ENCODE peak calls at places on chromosomes 4 and X, in five cellular contexts. N is HepG2, Q is GM12878, A is H1, G is K562. B is an unnamed sample. For H3K36me3, the result is how much of the 10 kb centered on the place peaks cover.

GRCh38 chr4:15956179-15956850 is 6.7 kb downstream of the FGFBP2 start:
- DNase-seq in N (peak), Q (peak), A (no peak), G (peak), B (peak)

GRCh38 chrX:107207089-107207488 is 678 bp downstream of the DNAAF6 start:
- DNase-seq in N (no peak), Q (no peak), A (no peak), G (no peak), B (no peak)

GRCh38 chr4:158122501-158122900 is 50.3 kb downstream of the GASK1B start:
- DNase-seq in N (no peak), Q (no peak), A (no peak), G (no peak), B (no peak)

GRCh38 chrX:46770817-46771163 is 11.9 kb upstream of the SLC9A7 start:
- DNase-seq in N (no peak), Q (no peak), A (no peak), G (no peak), B (no peak)

GRCh38 chr4:151218343-151218742 is 58.6 kb upstream of the PRSS48 start:
- DNase-seq in N (no peak), Q (no peak), A (no peak), G (no peak), B (no peak)

GRCh38 chr4:122224348-122224747 is 72.2 kb downstream of the BLTP1 start:
- DNase-seq in N (no peak), Q (no peak), A (no peak), G (peak), B (peak)

GRCh38 chr4:103032575-103032974 is 13.1 kb upstream of the SLC9B1 start:
- DNase-seq in N (peak), Q (no peak), A (peak), G (peak), B (peak)

GRCh38 chr4:158824425-158825274 is 55.8 kb downstream of the FNIP2 start:
- DNase-seq in N (no peak), Q (no peak), A (no peak), G (no peak), B (no peak)

GRCh38 chr4:173878701-173879100 is 348.7 kb upstream of the HAND2 start:
- DNase-seq in N (no peak), Q (no peak), A (no peak), G (peak), B (no peak)

GRCh38 chrX:48826135-48826875 is at the start of gene ERAS:
- DNase-seq in N (no peak), Q (no peak), A (no peak), G (no peak), B (peak)

GRCh38 chr4:106715825-106716224 is 320.3 kb downstream of the DKK2 start:
- DNase-seq in N (no peak), Q (no peak), A (no peak), G (no peak), B (no peak)

GRCh38 chr4:106594291-106594952 is 225.8 kb upstream of the GIMD1 start:
- DNase-seq in N (no peak), Q (no peak), A (no peak), G (no peak), B (no peak)

GRCh38 chr4:68250151-68250930 is 4.8 kb upstream of the TMPRSS11B start:
- DNase-seq in N (no peak), Q (no peak), A (no peak), G (no peak), B (no peak)

GRCh38 chr4:15173251-15173650 is 171.0 kb downstream of the CPEB2 start:
- DNase-seq in N (no peak), Q (no peak), A (no peak), G (no peak), B (no peak)

GRCh38 chrX:45352588-45352987 is 151.9 kb upstream of the DIPK2B start:
- DNase-seq in N (no peak), Q (no peak), A (no peak), G (no peak), B (no peak)

GRCh38 chrX:20547649-20548051 is 280.9 kb upstream of the RPS6KA3 start:
- DNase-seq in N (peak), Q (no peak), A (no peak), G (no peak), B (no peak)

GRCh38 chr4:113112341-113112978 is 63.0 kb downstream of the ANK2 start:
- DNase-seq in N (no peak), Q (no peak), A (no peak), G (no peak), B (no peak)

GRCh38 chr4:85569730-85570299 is 94.9 kb downstream of the ARHGAP24 start:
- DNase-seq in N (no peak), Q (peak), A (no peak), G (no peak), B (no peak)

GRCh38 chr4:76388160-76388908 is 32.6 kb downstream of the CCDC158 start:
- DNase-seq in N (peak), Q (no peak), A (no peak), G (no peak), B (no peak)

GRCh38 chr4:28518781-28519180 is 1658.1 kb downstream of the STIM2 start:
- DNase-seq in N (no peak), Q (no peak), A (no peak), G (no peak), B (no peak)

GRCh38 chrX:43676960-43677582 is 21.0 kb downstream of the MAOA start:
- DNase-seq in N (peak), Q (no peak), A (no peak), G (no peak), B (peak)

GRCh38 chr4:62399242-62399641 is 1199.1 kb downstream of the ADGRL3 start:
- DNase-seq in N (no peak), Q (no peak), A (no peak), G (no peak), B (peak)

GRCh38 chrX:103254171-103254824 is 657 bp downstream of the TCEAL8 start:
- DNase-seq in N (peak), Q (peak), A (peak), G (peak), B (peak)

GRCh38 chr4:164252286-164252685 is 501.6 kb upstream of the SMIM31 start:
- DNase-seq in N (no peak), Q (no peak), A (peak), G (no peak), B (peak)

GRCh38 chr4:79881407-79881806 is 191.6 kb downstream of the ANTXR2 start:
- DNase-seq in N (no peak), Q (no peak), A (no peak), G (no peak), B (no peak)

GRCh38 chr4:74447636-74448233 is 2.8 kb downstream of the AREG start:
- DNase-seq in N (no peak), Q (no peak), A (no peak), G (no peak), B (no peak)

GRCh38 chr4:159075531-159075932 is 27.3 kb upstream of the RAPGEF2 start:
- DNase-seq in N (no peak), Q (no peak), A (no peak), G (no peak), B (no peak)

GRCh38 chrX:150489359-150490015 is 78.9 kb upstream of the MTM1 start:
- DNase-seq in N (no peak), Q (no peak), A (no peak), G (no peak), B (peak)

GRCh38 chr4:6278801-6279197 is 9.1 kb downstream of the WFS1 start:
- DNase-seq in N (peak), Q (peak), A (no peak), G (peak), B (no peak)

GRCh38 chr4:6128221-6128871 is 72.0 kb downstream of the JAKMIP1 start:
- DNase-seq in N (peak), Q (no peak), A (no peak), G (no peak), B (no peak)

GRCh38 chr4:133320576-133321170 is 171.6 kb downstream of the PCDH10 start:
- DNase-seq in N (peak), Q (no peak), A (no peak), G (peak), B (peak)

GRCh38 chr4:39528056-39528465 is 822 bp upstream of the UGDH start:
- DNase-seq in N (no peak), Q (no peak), A (no peak), G (no peak), B (no peak)

GRCh38 chrX:149631293-149632165 is at the start of gene TMEM185A:
- DNase-seq in N (peak), Q (no peak), A (peak), G (peak), B (peak)

GRCh38 chr4:155708782-155709181 is 42.1 kb downstream of the GUCY1A1 start:
- DNase-seq in N (no peak), Q (no peak), A (no peak), G (no peak), B (no peak)

GRCh38 chr4:110211007-110211769 is 12.8 kb upstream of the ELOVL6 start:
- DNase-seq in N (peak), Q (no peak), A (no peak), G (peak), B (peak)

GRCh38 chr4:57588557-57588956 is 478.4 kb upstream of the IGFBP7 start:
- DNase-seq in N (no peak), Q (no peak), A (no peak), G (no peak), B (no peak)

GRCh38 chr4:25297528-25298242 is 14.9 kb upstream of the ZCCHC4 start:
- DNase-seq in N (no peak), Q (no peak), A (no peak), G (no peak), B (no peak)

GRCh38 chr4:125105561-125105960 is 209.2 kb upstream of the FAT4 start:
- DNase-seq in N (no peak), Q (no peak), A (no peak), G (no peak), B (no peak)

GRCh38 chrX:123738378-123738955 is 5.6 kb upstream of the THOC2 start:
- DNase-seq in N (no peak), Q (no peak), A (no peak), G (no peak), B (no peak)
- TF ChIP-seq CREB1 in N (no peak), Q (no peak), A (no peak), G (no peak), B (no peak)

DNA sequence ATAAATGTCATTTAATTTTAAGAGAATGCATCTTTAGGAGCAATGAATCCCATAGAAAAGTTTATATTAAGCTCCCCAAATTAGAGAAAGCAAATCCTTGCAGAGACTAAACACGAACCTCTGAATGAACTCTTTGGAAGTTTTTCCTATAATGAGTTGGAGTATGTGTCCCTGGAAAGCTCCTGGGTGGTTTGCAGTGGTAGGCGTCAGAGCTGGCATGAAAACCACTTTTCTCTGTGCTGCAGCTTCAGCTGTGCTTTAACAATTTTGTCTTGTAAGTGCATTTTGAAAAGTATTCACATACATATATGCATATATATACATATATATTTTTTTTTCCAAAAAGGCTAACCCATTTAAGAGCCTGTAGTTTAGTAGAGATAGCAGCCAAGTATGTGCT is 148.7 kb upstream of the TBC1D9 start:
- DNase-seq in N (no peak), Q (no peak), A (no peak), G (no peak), B (no peak)
- H3K36me3 ChIP-seq in N (under half), Q (under half), A (under half), G (under half), B (under half)

DNA sequence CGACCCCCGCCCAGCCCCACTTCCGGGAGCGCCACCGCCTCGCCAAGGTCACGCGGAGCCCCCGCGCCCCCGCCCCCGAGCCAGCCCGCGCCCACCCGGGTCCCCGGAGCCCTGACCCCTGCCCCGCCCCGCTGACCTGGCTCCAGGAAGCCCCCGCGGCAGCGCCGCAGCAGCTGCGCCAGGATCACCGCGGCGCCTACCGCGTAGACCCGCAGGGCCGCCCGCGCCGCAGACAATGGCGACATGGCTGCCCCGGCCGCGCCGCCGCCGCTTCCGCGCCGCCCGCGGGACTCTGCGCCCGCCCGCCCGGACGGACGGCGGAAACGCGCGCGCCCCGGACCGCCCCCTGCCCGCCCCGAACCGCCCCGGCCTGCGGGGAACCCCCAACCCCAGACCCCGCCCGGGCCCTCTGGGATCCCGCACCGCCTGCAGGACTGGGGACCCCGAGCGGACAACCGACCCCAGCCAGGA is at the start of the genes DHRSX and ZBED1:
- DNase-seq in N (no peak), Q (no peak), A (no peak), G (peak), B (no peak)
- TF ChIP-seq CREB1 in N (no peak), Q (no peak), A (no peak), G (no peak), B (no peak)

DNA sequence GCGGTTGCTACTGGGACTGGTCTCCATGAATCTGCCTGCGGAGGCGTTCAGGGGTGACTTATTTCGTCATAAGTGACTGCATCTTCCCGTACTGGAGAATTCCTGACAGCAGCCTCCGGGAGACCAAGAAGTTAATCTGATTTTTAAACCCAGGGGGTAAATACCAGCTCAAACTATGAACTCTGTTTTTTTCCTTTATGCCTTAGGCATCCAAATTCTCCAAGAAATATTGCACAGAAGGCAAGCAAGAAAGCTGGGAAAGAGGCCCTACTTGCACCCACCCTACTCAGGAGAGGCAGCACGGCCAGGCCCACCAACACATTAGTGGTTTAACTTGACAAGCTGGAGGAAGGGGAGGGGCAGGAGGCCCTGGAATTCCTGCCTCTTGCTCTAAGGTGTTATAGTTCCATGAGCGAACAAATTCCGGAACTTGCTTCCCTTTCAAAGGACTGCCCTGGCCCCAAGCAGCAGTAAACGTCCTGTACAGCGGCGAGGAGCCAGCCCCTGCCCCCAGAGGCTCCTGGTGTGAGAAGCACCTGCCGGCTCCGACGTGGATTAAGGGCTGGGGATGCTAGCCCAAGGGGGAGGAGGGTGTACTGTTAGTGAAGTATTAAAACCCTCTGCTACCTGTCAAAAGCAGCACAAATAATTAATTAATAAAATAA is 177.2 kb downstream of the AFAP1 start:
- DNase-seq in N (no peak), Q (no peak), A (no peak), G (no peak), B (no peak)
- H3K36me3 ChIP-seq in N (under half), Q (under half), A (under half), G (under half), B (under half)

DNA sequence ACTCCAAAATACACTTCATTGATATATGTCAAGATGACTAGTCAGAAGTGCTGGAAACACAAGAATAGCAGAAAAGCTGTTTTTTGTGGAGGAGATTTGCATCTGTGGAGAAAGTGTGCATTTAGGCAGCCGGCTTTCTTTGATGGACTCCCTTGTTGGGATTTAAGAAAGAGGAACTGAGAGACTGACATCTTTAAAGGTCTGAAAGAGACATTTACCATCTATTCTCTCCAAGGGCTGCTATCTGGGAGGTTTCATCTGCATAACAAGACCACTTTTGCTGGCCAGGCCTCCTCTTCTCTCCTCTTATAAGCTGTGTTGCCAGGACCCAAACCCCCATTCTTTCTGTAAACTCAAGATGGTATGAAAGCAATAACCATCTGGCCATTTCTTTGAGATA is 1065.0 kb downstream of the NLGN4X start:
- DNase-seq in N (no peak), Q (no peak), A (no peak), G (no peak), B (peak)
- TF ChIP-seq CREB1 in N (no peak), Q (no peak), A (no peak), G (no peak), B (no peak)

GRCh38 chrX:13764765-13765164 is 30.2 kb downstream of the OFD1 start:
- DNase-seq in N (peak), Q (no peak), A (no peak), G (no peak), B (peak)

GRCh38 chrX:13763489-13763888 is 28.9 kb downstream of the OFD1 start:
- DNase-seq in N (no peak), Q (no peak), A (no peak), G (no peak), B (peak)

GRCh38 chrX:13762015-13762414 is 27.5 kb downstream of the OFD1 start:
- DNase-seq in N (no peak), Q (no peak), A (no peak), G (no peak), B (peak)

GRCh38 chrX:13761606-13762005 is 27.1 kb downstream of the OFD1 start:
- DNase-seq in N (no peak), Q (no peak), A (no peak), G (peak), B (peak)

DNA sequence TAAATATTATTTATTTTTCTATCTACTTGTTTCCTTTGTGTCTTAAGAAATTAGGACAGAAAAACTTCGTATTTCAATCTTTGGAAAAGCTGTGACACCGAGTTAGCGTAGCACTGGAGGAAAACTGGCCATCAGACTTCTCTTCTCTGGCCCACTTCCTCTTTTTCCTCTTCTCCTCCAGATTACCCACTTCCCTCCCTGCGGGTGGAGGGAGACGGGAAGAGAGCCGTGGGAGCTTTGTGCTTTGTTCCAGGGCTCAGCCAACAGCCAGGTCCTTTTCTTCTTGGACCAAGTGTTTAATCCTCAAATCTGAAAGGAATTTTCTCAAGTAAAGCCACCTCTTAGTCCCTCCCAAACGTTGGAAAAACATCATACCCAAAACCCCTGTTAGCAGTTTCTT is 29.7 kb downstream of the OFD1 start:
- DNase-seq in N (no peak), Q (no peak), A (no peak), G (no peak), B (no peak)
- H3K36me3 ChIP-seq in N (under half), Q (under half), A (under half), G (half or more), B (under half)

B was measured in GM23338.